ENCODE peak calls at places on chromosomes 12 and 14, in seven cellular contexts. O is epithelial cell of esophagus, J is NB4, M is cardiac fibroblast, R is cardiac muscle cell, B is uterus, W is foreskin fibroblast. E is an unnamed sample.

GRCh38 chr12:53267309-53268008 is 640 bp upstream of the ESPL1 start:
- DNase-seq in O (no peak), B (no peak), J (peak), R (no peak), M (no peak), W (no peak), E (no peak)

GRCh38 chr12:77615331-77615730 is 215.4 kb upstream of the NAV3 start:
- DNase-seq in J (peak), B (no peak), W (peak), O (peak), R (no peak), M (peak), E (peak)

GRCh38 chr14:68286667-68287066 is 467.1 kb downstream of the RAD51B start:
- DNase-seq in O (peak), R (no peak), M (no peak), B (no peak), W (no peak), J (no peak), E (no peak)

GRCh38 chr12:52899338-52900035 is 5.4 kb downstream of the KRT8 start:
- DNase-seq in M (no peak), R (no peak), B (no peak), O (no peak), W (no peak), J (no peak), E (no peak)

GRCh38 chr14:72558721-72559120 is 335.2 kb downstream of the DPF3 start:
- DNase-seq in B (no peak), O (peak), M (peak), R (no peak), J (no peak), W (peak), E (peak)

GRCh38 chr12:27382126-27382795 is 49.6 kb downstream of the BMAL2 start:
- DNase-seq in J (no peak), W (peak), O (no peak), R (no peak), M (peak), B (no peak), E (peak)

GRCh38 chr12:32217354-32218310 is 111.0 kb downstream of the BICD1 start:
- DNase-seq in R (no peak), B (no peak), J (peak), O (peak), M (peak), W (peak), E (peak)

GRCh38 chr12:122499991-122500684 is 594 bp downstream of the ZCCHC8 start:
- DNase-seq in B (peak), R (no peak), W (peak), O (peak), M (peak), J (peak), E (peak)

GRCh38 chr12:123389560-123390351 is 5.8 kb downstream of the KMT5A start:
- DNase-seq in B (no peak), R (peak), W (peak), O (peak), M (peak), J (peak), E (peak)

GRCh38 chr12:531951-532585 is 72.3 kb downstream of the B4GALNT3 start:
- DNase-seq in M (peak), J (no peak), B (no peak), R (no peak), W (no peak), O (peak), E (no peak)

GRCh38 chr12:532908-533565 is 73.3 kb downstream of the B4GALNT3 start:
- DNase-seq in J (no peak), W (peak), O (peak), M (peak), B (no peak), R (no peak), E (no peak)

GRCh38 chr12:533718-534117 is 74.0 kb downstream of the B4GALNT3 start:
- DNase-seq in M (no peak), J (no peak), W (no peak), O (no peak), R (no peak), B (no peak), E (no peak)

GRCh38 chr12:535396-535795 is 75.7 kb downstream of the B4GALNT3 start:
- DNase-seq in M (no peak), O (no peak), J (no peak), W (no peak), R (no peak), B (no peak), E (no peak)

DNA sequence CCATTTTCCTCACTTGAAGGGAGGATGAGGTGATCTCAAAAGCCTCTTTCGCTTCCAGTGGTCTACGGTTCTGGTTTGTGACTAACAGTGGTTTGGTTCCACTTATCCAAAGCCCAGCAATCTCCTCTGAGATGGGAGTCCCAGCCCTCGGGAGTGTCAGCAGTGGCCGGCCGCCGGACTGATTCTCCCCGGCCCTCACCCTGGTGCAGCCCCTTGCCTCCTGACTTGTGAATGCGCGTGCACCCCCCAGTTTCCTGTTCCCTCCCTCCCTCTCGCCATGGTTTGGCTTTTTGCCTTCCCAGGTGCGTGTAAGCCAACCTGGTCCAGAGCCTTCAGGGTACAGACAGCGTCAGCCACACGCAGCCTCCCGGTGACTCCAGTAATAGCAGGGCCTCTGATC is 74.5 kb downstream of the B4GALNT3 start:
- DNase-seq in O (no peak), R (no peak), M (no peak), W (no peak), J (no peak), B (no peak), E (no peak)
- TF ChIP-seq CTCF in O (no peak), R (no peak), M (no peak), W (no peak), J (no peak), B (no peak), E (no peak)

GRCh38 chr12:50050410-50051280 is 6.8 kb upstream of the ASIC1 start:
- DNase-seq in B (peak), R (peak), O (peak), W (peak), M (peak), J (peak), E (peak)
- H3K4me3 ChIP-seq in B (peak), R (no peak), O (peak), W (peak), M (peak), J (peak), E (peak)

DNA sequence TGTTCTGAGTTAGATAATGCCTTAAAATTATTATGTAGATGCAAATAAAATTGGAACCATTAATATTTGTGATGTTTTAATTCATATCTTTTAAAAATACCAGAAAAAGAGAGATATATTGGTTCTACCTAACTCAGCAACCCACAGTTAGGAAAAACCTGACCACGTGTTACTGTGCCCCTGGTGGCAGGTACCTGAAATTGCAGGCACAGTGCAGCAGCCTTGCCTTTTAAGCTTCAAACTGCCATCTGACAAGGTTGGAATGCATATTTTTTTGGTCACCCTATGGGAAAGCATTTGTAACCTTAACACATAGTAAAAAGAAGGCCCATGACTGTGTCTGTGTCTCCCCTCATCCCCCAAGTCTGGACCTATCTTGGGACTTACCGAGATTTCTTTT is 109.4 kb upstream of the NOS1 start:
- DNase-seq in W (no peak), J (peak), M (no peak), O (no peak), B (no peak), R (no peak), E (no peak)
- TF ChIP-seq CTCF in W (no peak), J (peak), M (peak), O (peak), B (no peak), R (no peak), E (peak)

GRCh38 chr14:24874514-24875202 is 175.3 kb downstream of the STXBP6 start:
- DNase-seq in W (no peak), O (no peak), B (no peak), M (no peak), J (no peak), R (no peak), E (no peak)
- H3K4me3 ChIP-seq in W (no peak), O (no peak), B (no peak), M (no peak), J (no peak), R (no peak), E (no peak)

E was measured in astrocyte of the spinal cord.